ENCODE peak calls at places on chromosome 7, in eight cellular contexts. Z is chondrocyte, X is tibial artery, C is HCEC 1CT, H is SK-N-MC, K is SK-N-SH, I is ELR, Y is heart left ventricle. R is an unnamed sample.

GRCh38 chr7:100966542-100967291 is 2.6 kb upstream of the MUC12 start:
- DNase-seq in Z (no peak), X (no peak), C (no peak), H (no peak), K (peak), I (no peak), Y (peak), R (no peak)

GRCh38 chr7:44279286-44279685 is 46.1 kb downstream of the CAMK2B start:
- DNase-seq in Z (peak), X (peak), C (no peak), H (no peak), K (peak), I (no peak), Y (no peak), R (no peak)

GRCh38 chr7:134954197-134955082 is 31.9 kb upstream of the AGBL3 start:
- DNase-seq in Z (no peak), X (no peak), C (peak), H (no peak), K (peak), I (peak), Y (no peak), R (peak)

GRCh38 chr7:132164558-132165130 is 411.6 kb downstream of the PLXNA4 start:
- DNase-seq in Z (no peak), X (no peak), C (no peak), H (no peak), K (no peak), I (no peak), Y (no peak), R (no peak)

GRCh38 chr7:136857573-136857972 is 10.9 kb upstream of the CHRM2 start:
- DNase-seq in Z (no peak), X (no peak), C (peak), H (no peak), K (no peak), I (peak), Y (no peak), R (no peak)

GRCh38 chr7:130793855-130794618 is 60.0 kb upstream of the KLF14 start:
- DNase-seq in Z (no peak), X (no peak), C (peak), H (no peak), K (no peak), I (peak), Y (no peak), R (peak)

GRCh38 chr7:12305502-12305901 is 94.4 kb downstream of the TMEM106B start:
- DNase-seq in Z (no peak), X (no peak), C (no peak), H (no peak), K (no peak), I (no peak), Y (no peak), R (no peak)

GRCh38 chr7:69764071-69764470 is 165.8 kb downstream of the AUTS2 start:
- DNase-seq in Z (no peak), X (no peak), C (no peak), H (no peak), K (no peak), I (no peak), Y (no peak), R (no peak)

GRCh38 chr7:106779877-106780276 is 85.2 kb upstream of the PIK3CG start:
- DNase-seq in Z (no peak), X (no peak), C (no peak), H (no peak), K (no peak), I (no peak), Y (no peak), R (peak)

GRCh38 chr7:23247602-23248335 is 1.2 kb downstream of the GPNMB start:
- DNase-seq in Z (no peak), X (peak), C (no peak), H (no peak), K (no peak), I (peak), Y (peak), R (no peak)

GRCh38 chr7:137328389-137329120 is 15.0 kb downstream of the PTN start:
- DNase-seq in Z (no peak), X (no peak), C (no peak), H (no peak), K (no peak), I (no peak), Y (no peak), R (peak)